ENCODE peak calls at places on chromosome 7, in five cellular contexts. U is small intestine, D is cardiac muscle cell, M is transverse colon, H is fibroblast of lung. A is an unnamed sample.

GRCh38 chr7:44949315-44949714 is 29.5 kb downstream of the MYO1G start:
- DNase-seq in H (no peak), D (no peak), U (no peak), M (no peak), A (no peak)

GRCh38 chr7:45191361-45191760 is 33.8 kb downstream of the RAMP3 start:
- DNase-seq in M (no peak), U (no peak), H (no peak), D (no peak), A (no peak)

GRCh38 chr7:92527300-92528187 is 776 bp downstream of the PEX1 start:
- DNase-seq in H (peak), U (peak), D (peak), M (peak), A (peak)

GRCh38 chr7:134645478-134645877 is 1.2 kb upstream of the BPGM start:
- DNase-seq in D (no peak), U (peak), H (no peak), M (no peak), A (no peak)

GRCh38 chr7:85890244-85890811 is 703.5 kb upstream of the SEMA3D start:
- DNase-seq in U (peak), D (peak), M (no peak), H (peak), A (peak)

GRCh38 chr7:136229819-136230609 is 252.9 kb upstream of the MTPN start:
- DNase-seq in U (no peak), M (no peak), D (no peak), H (no peak), A (no peak)

GRCh38 chr7:152860302-152860701 is 100.8 kb downstream of the ACTR3B start:
- DNase-seq in U (peak), D (no peak), H (no peak), M (no peak), A (no peak)

GRCh38 chr7:127504715-127505114 is 80.7 kb downstream of the GCC1 start:
- DNase-seq in U (peak), H (no peak), D (peak), M (peak), A (peak)

GRCh38 chr7:3722396-3722846 is 421.4 kb downstream of the SDK1 start:
- DNase-seq in M (no peak), U (peak), D (peak), H (peak), A (peak)

GRCh38 chr7:6284461-6285360 is 12.3 kb upstream of the CYTH3 start:
- DNase-seq in D (no peak), M (no peak), H (peak), U (no peak), A (no peak)

GRCh38 chr7:46515844-46516590 is 594.9 kb upstream of the IGFBP3 start:
- DNase-seq in M (no peak), D (no peak), U (no peak), H (peak), A (no peak)

GRCh38 chr7:128003179-128003578 is 28.1 kb downstream of the LRRC4 start:
- DNase-seq in H (no peak), D (no peak), M (no peak), U (no peak), A (no peak)

GRCh38 chr7:7433736-7434260 is 101.9 kb downstream of the COL28A1 start:
- DNase-seq in D (no peak), H (no peak), M (no peak), U (no peak), A (no peak)

GRCh38 chr7:74134117-74134539 is 40.0 kb upstream of the EIF4H start:
- DNase-seq in M (no peak), U (no peak), H (peak), D (peak), A (no peak)

GRCh38 chr7:26534649-26535482 is 243.2 kb downstream of the SNX10 start:
- DNase-seq in D (no peak), M (no peak), H (no peak), U (no peak), A (no peak)

GRCh38 chr7:90473819-90474218 is 4.4 kb downstream of the PTTG1IP2 start:
- DNase-seq in U (no peak), M (no peak), H (peak), D (peak), A (no peak)

GRCh38 chr7:134991469-134992339 is 5.4 kb downstream of the AGBL3 start:
- DNase-seq in H (peak), D (peak), M (no peak), U (peak), A (no peak)

GRCh38 chr7:108249458-108249857 is 119.3 kb upstream of the LAMB4 start:
- DNase-seq in M (no peak), H (no peak), U (no peak), D (no peak), A (no peak)

GRCh38 chr7:100825215-100825671 is 2.1 kb downstream of the EPHB4 start:
- DNase-seq in M (no peak), U (peak), H (no peak), D (no peak), A (no peak)

GRCh38 chr7:100824499-100825214 is 2.7 kb downstream of the EPHB4 start:
- DNase-seq in H (no peak), D (no peak), M (no peak), U (no peak), A (no peak)

GRCh38 chr7:100823140-100823525 is 4.2 kb downstream of the EPHB4 start:
- DNase-seq in D (no peak), U (no peak), M (no peak), H (no peak), A (no peak)

GRCh38 chr7:100823534-100823933 is 3.8 kb downstream of the EPHB4 start:
- DNase-seq in U (no peak), M (no peak), D (no peak), H (no peak), A (no peak)

DNA sequence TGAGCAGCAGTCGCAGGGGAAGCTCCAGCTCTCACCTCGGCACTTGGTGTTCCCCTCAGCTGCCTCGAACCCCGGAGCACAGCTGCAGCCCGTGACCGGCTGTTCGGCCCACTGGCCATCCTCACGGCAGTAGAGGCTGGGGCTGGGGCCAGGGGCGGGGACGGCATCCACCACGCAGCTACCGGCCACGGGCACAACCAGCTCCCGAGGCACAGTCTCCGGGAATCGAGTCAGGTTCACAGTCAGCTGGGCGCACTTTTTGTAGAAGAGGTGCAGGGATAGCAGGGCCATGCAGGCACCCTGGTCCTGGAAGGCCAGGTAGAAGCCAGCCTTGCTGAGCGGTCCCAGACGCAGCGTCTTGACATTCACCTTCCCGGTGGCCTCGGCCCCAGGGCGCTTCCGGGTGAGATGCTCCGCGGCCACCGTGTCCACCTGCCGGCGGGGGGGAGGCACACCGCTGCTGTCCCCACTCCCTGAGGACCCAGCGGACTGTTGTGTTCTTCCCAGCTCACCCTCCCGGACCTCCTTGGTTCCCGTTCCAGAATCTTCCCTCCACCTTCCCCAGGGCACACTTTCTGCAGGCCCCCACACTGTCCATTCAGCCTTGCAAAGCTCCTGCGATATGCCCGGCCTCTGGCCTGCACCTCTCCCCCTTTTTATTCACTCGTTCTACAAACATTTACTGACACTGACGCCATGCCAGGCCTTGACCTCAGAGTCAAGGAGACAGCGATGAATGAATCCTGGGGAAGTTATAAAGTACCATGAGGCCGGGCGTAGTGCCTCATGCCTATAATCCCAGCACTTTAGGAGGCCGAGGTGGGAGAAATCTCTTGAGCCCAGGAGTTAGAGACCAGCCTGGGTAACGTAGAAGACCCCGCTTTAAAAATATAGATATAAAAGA is 4.8 kb downstream of the EPHB4 start:
- DNase-seq in D (no peak), H (no peak), M (no peak), U (no peak), A (no peak)
- H3K4me3 ChIP-seq in D (no peak), H (no peak), M (no peak), U (no peak), A (no peak)

GRCh38 chr7:77528368-77528767 is 8.7 kb upstream of the PTPN12 start:
- DNase-seq in D (no peak), M (no peak), U (no peak), H (no peak), A (no peak)

GRCh38 chr7:77524732-77525131 is 12.4 kb upstream of the PTPN12 start:
- DNase-seq in U (no peak), D (no peak), M (no peak), H (no peak), A (no peak)

GRCh38 chr7:77529279-77529678 is 7.8 kb upstream of the PTPN12 start:
- DNase-seq in M (no peak), U (no peak), D (no peak), H (no peak), A (no peak)

GRCh38 chr7:77520261-77520660 is 16.8 kb upstream of the PTPN12 start:
- DNase-seq in H (no peak), M (no peak), D (no peak), U (no peak), A (no peak)

DNA sequence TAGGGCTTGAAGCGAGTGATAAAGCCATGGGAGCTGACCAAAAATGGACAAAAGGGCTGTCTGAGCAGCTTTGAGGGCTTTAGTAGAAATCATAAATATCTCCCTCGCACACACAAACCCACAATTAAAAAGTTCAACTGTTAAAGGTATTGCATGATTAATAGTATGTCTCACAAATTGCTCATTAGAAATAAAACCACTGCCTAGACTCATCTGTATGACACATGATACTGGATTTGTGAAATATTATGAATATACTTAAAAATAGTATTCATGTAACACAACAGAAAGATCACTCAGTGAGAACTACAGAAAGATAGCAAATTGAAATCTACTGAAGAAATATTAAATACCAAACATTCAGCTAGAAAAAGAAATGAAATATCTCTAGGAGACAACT is 11.9 kb upstream of the PTPN12 start:
- DNase-seq in D (no peak), M (no peak), U (no peak), H (peak), A (no peak)
- H3K4me3 ChIP-seq in D (no peak), M (no peak), U (no peak), H (no peak), A (no peak)

GRCh38 chr7:123558506-123558874 is 872 bp upstream of the NDUFA5 start:
- DNase-seq in M (no peak), D (no peak), H (no peak), U (no peak), A (no peak)
- H3K4me3 ChIP-seq in M (peak), D (no peak), H (peak), U (no peak), A (peak)

DNA sequence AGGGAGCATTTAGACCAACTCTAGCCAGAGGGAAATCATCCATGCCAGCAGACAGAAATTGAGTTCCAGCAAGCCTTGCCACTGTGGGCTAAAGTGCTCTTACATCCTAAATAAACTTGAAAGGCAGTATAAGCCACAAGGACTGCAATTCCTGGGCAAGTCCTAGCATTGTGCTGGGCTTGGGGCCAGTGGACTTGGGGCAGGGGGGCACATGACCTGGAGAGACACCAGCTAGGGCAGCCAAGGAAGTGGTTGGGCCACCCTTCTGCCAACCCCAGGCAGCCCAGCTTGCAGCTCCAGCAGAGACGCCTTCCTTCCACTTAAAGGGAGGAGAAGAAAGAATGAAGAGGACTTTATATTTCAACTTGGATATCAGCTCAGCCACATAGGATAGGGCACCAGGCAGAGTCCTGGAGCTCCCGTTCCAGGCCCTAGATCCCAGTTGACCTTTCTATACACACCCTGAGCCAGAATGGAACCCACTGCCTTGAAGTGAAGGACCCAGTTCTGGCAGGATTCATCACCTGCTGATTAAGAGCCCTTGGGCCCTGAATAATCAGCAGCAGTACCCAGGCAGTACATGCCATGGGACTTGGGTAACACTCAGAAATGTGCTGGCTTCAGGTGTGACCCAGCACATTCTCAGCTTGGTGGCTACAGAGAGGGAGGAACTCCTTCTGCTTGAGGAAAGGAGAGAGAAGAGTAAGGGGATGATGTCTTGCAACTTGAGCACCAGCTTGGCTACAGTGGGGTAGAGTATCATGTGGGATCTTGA is 153.0 kb downstream of the GNAI1 start:
- DNase-seq in D (no peak), M (no peak), U (no peak), H (no peak), A (no peak)
- H3K4me3 ChIP-seq in D (no peak), M (no peak), U (no peak), H (no peak), A (no peak)

GRCh38 chr7:155491812-155492211 is 33.9 kb downstream of the EN2 start:
- DNase-seq in H (no peak), D (no peak), M (no peak), U (no peak), A (no peak)

GRCh38 chr7:155488483-155489127 is 30.7 kb downstream of the EN2 start:
- DNase-seq in H (no peak), U (no peak), M (no peak), D (no peak), A (no peak)

GRCh38 chr7:155489862-155490696 is 32.1 kb downstream of the EN2 start:
- DNase-seq in M (peak), H (no peak), U (peak), D (peak), A (no peak)

GRCh38 chr7:155489158-155489840 is 31.4 kb downstream of the EN2 start:
- DNase-seq in D (no peak), U (no peak), H (no peak), M (no peak), A (no peak)

DNA sequence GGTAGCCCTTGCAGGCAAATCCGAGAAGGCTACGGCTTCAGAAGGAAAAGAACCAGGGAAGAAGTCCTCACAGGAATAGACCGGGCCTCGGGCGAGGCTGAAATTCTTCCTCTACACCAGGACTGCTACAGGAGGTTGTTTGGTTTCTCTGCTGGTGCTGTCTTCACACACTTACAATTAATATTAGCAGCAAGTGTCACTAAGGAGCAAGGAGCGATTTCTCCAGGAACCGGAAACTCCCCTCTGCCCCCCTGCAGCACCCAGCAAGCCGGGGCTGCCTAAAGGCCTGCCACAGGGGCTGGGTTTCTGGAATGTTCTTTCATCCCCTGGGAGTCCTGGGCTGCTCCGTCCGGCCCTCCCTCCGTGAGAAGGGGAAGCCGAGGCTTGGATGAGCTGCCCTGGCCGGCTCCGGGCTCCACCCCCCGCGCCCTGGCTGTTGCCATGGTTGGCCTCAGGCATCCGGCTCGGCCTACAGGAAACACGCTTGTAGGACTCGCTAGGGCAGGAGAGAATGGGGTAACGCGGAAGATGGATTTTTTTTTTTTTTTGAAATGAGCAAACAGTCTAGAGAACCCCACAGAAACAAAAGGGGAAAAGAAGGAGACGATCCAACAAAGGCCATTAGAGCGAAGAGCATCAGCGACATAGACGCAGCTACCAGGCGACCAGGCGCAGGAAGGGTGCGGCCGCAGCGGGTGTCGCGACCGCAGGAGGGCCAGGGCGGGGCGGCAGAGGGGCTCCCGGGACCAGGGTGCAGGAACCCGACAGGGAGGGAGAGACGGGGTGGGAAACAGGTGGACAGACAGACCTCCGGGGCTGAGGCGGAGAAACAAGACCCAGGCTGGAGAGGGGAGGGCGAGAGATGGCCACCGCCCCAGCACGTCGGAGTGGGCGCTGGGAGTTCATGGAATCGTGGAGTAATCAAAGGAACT is 33.0 kb downstream of the EN2 start:
- DNase-seq in M (peak), H (peak), D (peak), U (peak), A (no peak)
- H3K4me3 ChIP-seq in M (peak), H (no peak), D (no peak), U (peak), A (no peak)

DNA sequence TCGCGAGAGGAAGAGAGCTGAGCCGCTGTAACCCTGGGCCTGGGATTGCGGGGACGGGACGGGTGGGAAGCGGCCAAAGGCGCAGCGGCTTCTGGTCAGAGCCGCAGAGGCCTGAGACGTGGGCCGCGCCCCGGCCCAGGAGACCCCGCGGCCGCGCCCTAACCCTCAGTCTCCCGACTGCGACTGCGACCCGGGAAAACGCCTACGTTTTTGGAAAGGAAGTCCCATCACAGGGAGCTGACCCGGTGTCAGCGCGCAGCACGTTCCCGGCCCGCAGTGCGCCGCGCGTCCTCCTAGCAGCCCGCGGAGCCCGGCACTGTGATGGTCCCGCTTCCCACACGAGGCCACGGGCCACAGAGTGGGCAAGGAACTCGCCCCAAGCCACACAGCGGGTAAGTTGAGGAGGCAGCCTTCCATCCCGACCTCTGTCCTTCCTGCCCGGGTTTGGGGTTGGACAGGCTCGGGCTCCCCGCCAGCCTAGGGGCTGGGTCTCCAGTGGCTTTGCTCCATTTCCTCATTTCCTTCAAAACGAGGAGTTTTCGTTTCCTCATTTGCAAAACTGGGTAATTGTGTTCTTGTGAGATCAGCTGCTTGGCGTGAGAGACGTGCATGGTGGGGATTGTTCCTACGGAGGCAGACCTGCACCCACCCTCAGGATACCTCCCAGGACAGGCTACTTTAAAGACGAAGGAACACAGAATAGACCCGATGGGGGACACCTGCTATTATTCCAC is 1.2 kb downstream of the GPNMB start:
- DNase-seq in H (no peak), D (peak), M (peak), U (no peak), A (no peak)
- H3K4me3 ChIP-seq in H (peak), D (no peak), M (peak), U (no peak), A (peak)

GRCh38 chr7:101902680-101903504 is 85.5 kb downstream of the CUX1 start:
- DNase-seq in H (no peak), D (no peak), M (no peak), U (no peak), A (no peak)

GRCh38 chr7:101904019-101904418 is 86.6 kb downstream of the CUX1 start:
- DNase-seq in D (no peak), H (no peak), M (no peak), U (no peak), A (no peak)

GRCh38 chr7:101905203-101905865 is 87.9 kb downstream of the CUX1 start:
- DNase-seq in M (no peak), U (no peak), D (no peak), H (no peak), A (no peak)

GRCh38 chr7:101901661-101902491 is 84.5 kb downstream of the CUX1 start:
- DNase-seq in H (peak), M (no peak), U (no peak), D (peak), A (peak)

GRCh38 chr7:101903505-101903849 is 86.1 kb downstream of the CUX1 start:
- DNase-seq in U (no peak), M (no peak), D (no peak), H (no peak), A (no peak)
- H3K4me3 ChIP-seq in U (no peak), M (no peak), D (no peak), H (no peak), A (no peak)

GRCh38 chr7:97027427-97028234 is 3.0 kb upstream of the DLX5 start:
- DNase-seq in H (peak), U (peak), D (peak), M (peak), A (peak)
- H3K4me3 ChIP-seq in H (no peak), U (no peak), D (peak), M (peak), A (peak)

A was measured in astrocyte of the spinal cord.